ENCODE peak calls at places on chromosomes 2 and 18, in six cellular contexts. W, H, T, L, Z and F are unnamed samples. For H3K9me3 and H3K4me1, the result is how much of the 10 kb centered on the place peaks cover.

GRCh38 chr2:104473568-104473967 is 380.3 kb upstream of the POU3F3 start:
- DNase-seq in W (no peak), Z (no peak), L (no peak), T (no peak), H (no peak), F (no peak)

GRCh38 chr18:57798713-57799373 is 4.3 kb downstream of the ATP8B1 start:
- DNase-seq in L (no peak), T (no peak), W (no peak), H (peak), Z (no peak), F (no peak)

GRCh38 chr2:212723226-212723625 is 184.6 kb upstream of the ERBB4 start:
- DNase-seq in L (no peak), W (no peak), Z (no peak), T (no peak), H (no peak), F (no peak)

GRCh38 chr2:182559623-182560022 is 132.8 kb upstream of the PDE1A start:
- DNase-seq in W (no peak), T (no peak), H (no peak), L (no peak), Z (no peak), F (no peak)

GRCh38 chr2:6556755-6557154 is 309.0 kb downstream of the CMPK2 start:
- DNase-seq in Z (no peak), W (no peak), T (no peak), H (peak), L (no peak), F (no peak)

GRCh38 chr2:74646829-74647482 is 1.2 kb downstream of the M1AP start:
- DNase-seq in L (no peak), Z (no peak), W (no peak), T (no peak), H (no peak), F (no peak)

GRCh38 chr2:219836647-219837177 is 209.3 kb downstream of the SLC4A3 start:
- DNase-seq in Z (no peak), T (no peak), L (no peak), W (no peak), H (peak), F (no peak)

GRCh38 chr18:46433121-46433826 is 223.7 kb downstream of the LOXHD1 start:
- DNase-seq in H (no peak), W (no peak), T (no peak), Z (no peak), L (no peak), F (no peak)

GRCh38 chr18:44909191-44909719 is 228.6 kb downstream of the SETBP1 start:
- DNase-seq in Z (no peak), L (no peak), T (no peak), W (no peak), H (no peak), F (no peak)

GRCh38 chr2:101500175-101500574 is 25.3 kb upstream of the RFX8 start:
- DNase-seq in H (no peak), Z (no peak), W (no peak), T (no peak), L (no peak), F (no peak)

GRCh38 chr2:53960476-53960875 is 10.3 kb downstream of the PSME4 start:
- DNase-seq in H (no peak), W (no peak), T (no peak), Z (no peak), L (no peak), F (no peak)

GRCh38 chr18:71114550-71115210 is 825.8 kb downstream of the SOCS6 start:
- DNase-seq in W (no peak), L (no peak), Z (no peak), H (no peak), T (no peak), F (no peak)

GRCh38 chr2:223760838-223761502 is 76.4 kb downstream of the AP1S3 start:
- DNase-seq in W (peak), Z (no peak), L (no peak), H (peak), T (no peak), F (no peak)

GRCh38 chr2:165827219-165827920 is 33.3 kb upstream of the GALNT3 start:
- DNase-seq in H (no peak), W (no peak), T (no peak), Z (no peak), L (no peak), F (no peak)

GRCh38 chr2:200054681-200055468 is 99.5 kb downstream of the MAIP1 start:
- DNase-seq in H (peak), Z (no peak), W (no peak), T (no peak), L (no peak), F (peak)
- H3K9me3 ChIP-seq in H (under half), Z (under half), W (under half), T (under half), L (under half), F (under half)

GRCh38 chr18:48894799-48895346 is 55.9 kb downstream of the SMAD7 start:
- DNase-seq in Z (no peak), W (no peak), H (no peak), L (no peak), T (no peak), F (no peak)

GRCh38 chr18:48896326-48896874 is 54.4 kb downstream of the SMAD7 start:
- DNase-seq in Z (no peak), H (no peak), T (no peak), L (no peak), W (no peak), F (no peak)

GRCh38 chr18:48897531-48897930 is 53.2 kb downstream of the SMAD7 start:
- DNase-seq in T (no peak), L (no peak), Z (no peak), H (no peak), W (no peak), F (peak)

GRCh38 chr18:48898521-48898920 is 52.2 kb downstream of the SMAD7 start:
- DNase-seq in T (no peak), H (no peak), W (no peak), L (no peak), Z (no peak), F (no peak)

GRCh38 chr18:48896875-48897511 is 53.8 kb downstream of the SMAD7 start:
- DNase-seq in W (no peak), L (peak), Z (no peak), T (no peak), H (peak), F (no peak)
- TF ChIP-seq CTCF in W (no peak), L (no peak), Z (no peak), T (no peak), H (peak), F (no peak)

GRCh38 chr18:67425724-67426123 is 90.8 kb downstream of the DSEL start:
- DNase-seq in W (no peak), Z (no peak), H (no peak), L (no peak), T (no peak), F (no peak)
- H3K4me1 ChIP-seq in W (under half), Z (under half), H (under half), L (under half), T (under half), F (under half)

GRCh38 chr18:67305466-67305865 is 211.1 kb downstream of the DSEL start:
- DNase-seq in H (no peak), Z (peak), T (no peak), L (no peak), W (no peak), F (no peak)

GRCh38 chr18:67301592-67301991 is 214.9 kb downstream of the DSEL start:
- DNase-seq in Z (no peak), W (no peak), L (no peak), T (no peak), H (no peak), F (no peak)

GRCh38 chr18:67300498-67300897 is 216.0 kb downstream of the DSEL start:
- DNase-seq in L (no peak), T (no peak), H (no peak), Z (no peak), W (no peak), F (no peak)

GRCh38 chr18:67302043-67302442 is 214.5 kb downstream of the DSEL start:
- DNase-seq in W (no peak), H (no peak), L (no peak), T (no peak), Z (no peak), F (no peak)
- H3K9me3 ChIP-seq in W (under half), H (under half), L (under half), T (under half), Z (under half), F (under half)

GRCh38 chr2:236178921-236179652 is 10.9 kb upstream of the GBX2 start:
- DNase-seq in W (no peak), L (no peak), H (no peak), Z (no peak), T (no peak), F (no peak)

GRCh38 chr2:236176417-236176816 is 8.2 kb upstream of the GBX2 start:
- DNase-seq in H (peak), W (no peak), T (no peak), Z (no peak), L (no peak), F (no peak)

GRCh38 chr2:236177967-236178909 is 10.1 kb upstream of the GBX2 start:
- DNase-seq in L (peak), W (peak), H (peak), T (no peak), Z (peak), F (no peak)

GRCh38 chr2:236176951-236177350 is 8.8 kb upstream of the GBX2 start:
- DNase-seq in Z (no peak), W (no peak), H (no peak), T (no peak), L (no peak), F (no peak)

GRCh38 chr2:236177604-236177966 is 9.4 kb upstream of the GBX2 start:
- DNase-seq in T (no peak), H (peak), L (peak), W (no peak), Z (peak), F (no peak)
- TF ChIP-seq CTCF in T (no peak), H (peak), L (no peak), W (no peak), Z (no peak), F (no peak)